ENCODE peak calls at places on chromosomes 4 and X, in five cellular contexts. Q is HepG2, D is K562, R is GM12878, S is H1. P is an unnamed sample.

GRCh38 chr4:87865960-87866598 is 33.3 kb downstream of the MEPE start:
- DNase-seq in Q (peak), D (no peak), R (no peak), S (peak), P (no peak)

GRCh38 chr4:136768925-136769275 is 763.4 kb downstream of the PCDH18 start:
- DNase-seq in R (no peak), D (no peak), S (no peak), Q (no peak), P (no peak)

GRCh38 chr4:181745933-181746627 is 497.1 kb upstream of the TENM3 start:
- DNase-seq in S (no peak), Q (no peak), D (no peak), R (no peak), P (no peak)

GRCh38 chrX:130015181-130015580 is 32.7 kb downstream of the BCORL1 start:
- DNase-seq in Q (no peak), R (no peak), S (no peak), D (no peak), P (no peak)

GRCh38 chrX:141133272-141133671 is 43.7 kb downstream of the LDOC1 start:
- DNase-seq in D (no peak), S (no peak), Q (no peak), R (no peak), P (no peak)

GRCh38 chr4:82823062-82823461 is 24.5 kb upstream of the SCD5 start:
- DNase-seq in R (no peak), S (no peak), D (no peak), Q (no peak), P (no peak)

GRCh38 chrX:38754102-38754790 is 47.0 kb upstream of the MID1IP1 start:
- DNase-seq in R (peak), Q (peak), D (peak), S (no peak), P (peak)

GRCh38 chr4:165355900-165356300 is 22.9 kb upstream of the CPE start:
- DNase-seq in Q (peak), S (no peak), R (no peak), D (no peak), P (peak)

GRCh38 chrX:134642394-134642793 is 15.9 kb downstream of the PLAC1 start:
- DNase-seq in R (no peak), D (no peak), S (no peak), Q (no peak), P (no peak)
- TF ChIP-seq RAD21 in R (no peak), D (no peak), S (no peak), Q (no peak), P (no peak)

GRCh38 chrX:1748408-1748807 is 133.5 kb downstream of the ASMT start:
- DNase-seq in S (no peak), D (no peak), Q (no peak), R (no peak), P (no peak)

GRCh38 chrX:1754077-1754476 is 139.2 kb downstream of the ASMT start:
- DNase-seq in D (no peak), R (no peak), Q (no peak), S (no peak), P (no peak)

GRCh38 chrX:1751781-1752180 is 136.9 kb downstream of the ASMT start:
- DNase-seq in D (no peak), R (no peak), Q (no peak), S (no peak), P (no peak)

GRCh38 chrX:1750267-1750666 is 135.4 kb downstream of the ASMT start:
- DNase-seq in Q (no peak), R (no peak), S (no peak), D (no peak), P (peak)

DNA sequence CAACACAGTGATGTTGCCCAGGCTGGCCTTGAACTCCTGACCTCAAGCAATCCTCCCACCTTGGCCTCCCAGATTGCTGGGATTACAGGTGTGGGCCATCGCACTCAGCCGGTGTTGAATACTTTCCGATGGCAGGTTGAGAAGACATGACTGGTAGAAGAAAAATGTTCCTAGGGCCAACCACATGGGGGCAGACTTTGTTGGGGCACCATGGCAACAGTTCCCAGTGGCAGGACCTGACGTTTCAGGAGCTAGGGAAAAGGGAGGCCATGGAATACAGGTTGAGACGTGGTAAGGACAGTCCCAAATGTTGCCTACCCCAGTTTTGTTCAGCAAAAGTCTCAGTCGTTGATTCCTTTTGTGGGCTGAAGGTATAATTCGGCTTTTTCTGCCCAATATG is 134.6 kb downstream of the ASMT start:
- DNase-seq in Q (no peak), D (peak), S (no peak), R (no peak), P (no peak)
- TF ChIP-seq ZNF274 in Q (no peak), D (no peak), S (no peak), R (no peak), P (no peak)

GRCh38 chrX:97332963-97333362 is 449.3 kb downstream of the RPA4 start:
- DNase-seq in Q (no peak), S (no peak), D (no peak), R (no peak), P (no peak)

GRCh38 chrX:97334850-97335249 is 451.1 kb downstream of the RPA4 start:
- DNase-seq in R (no peak), Q (no peak), S (no peak), D (no peak), P (no peak)

GRCh38 chrX:97326456-97326855 is 442.7 kb downstream of the RPA4 start:
- DNase-seq in D (no peak), S (no peak), R (peak), Q (no peak), P (no peak)

GRCh38 chrX:97330150-97330549 is 446.4 kb downstream of the RPA4 start:
- DNase-seq in R (no peak), S (no peak), D (no peak), Q (no peak), P (no peak)

GRCh38 chrX:97328853-97329252 is 445.1 kb downstream of the RPA4 start:
- DNase-seq in Q (no peak), D (no peak), R (no peak), S (no peak), P (no peak)
- TF ChIP-seq RAD21 in Q (no peak), D (no peak), R (no peak), S (no peak), P (no peak)

GRCh38 chr4:145842224-145842887 is 96.3 kb downstream of the ZNF827 start:
- DNase-seq in D (no peak), S (no peak), R (no peak), Q (no peak), P (no peak)
- TF ChIP-seq ZNF274 in D (no peak), S (no peak), R (no peak), Q (no peak), P (no peak)